ENCODE peak calls at places on chromosome 17, in four cellular contexts. One of them, this sample, is unnamed.

GRCh38 chr17:51322390-51323029 is 62.2 kb downstream of the UTP18 start:
- DNase-seq in A549: peak
- DNase-seq in IMR-90: peak
- DNase-seq in tibial nerve: no peak
- DNase-seq in this sample: no peak

GRCh38 chr17:3903051-3903825 is 10.4 kb upstream of the CAMKK1 start:
- DNase-seq in A549: no peak
- DNase-seq in IMR-90: no peak
- DNase-seq in tibial nerve: no peak
- DNase-seq in this sample: no peak

GRCh38 chr17:67602974-67603373 is 114.8 kb upstream of the NOL11 start:
- DNase-seq in A549: peak
- DNase-seq in IMR-90: peak
- DNase-seq in tibial nerve: no peak
- DNase-seq in this sample: peak

GRCh38 chr17:46976626-46977270 is 2.3 kb downstream of the RPRML start:
- DNase-seq in A549: peak
- DNase-seq in IMR-90: no peak
- DNase-seq in tibial nerve: no peak
- DNase-seq in this sample: no peak

GRCh38 chr17:77602062-77602746 is 356.3 kb upstream of the TNRC6C start:
- DNase-seq in A549: no peak
- DNase-seq in IMR-90: peak
- DNase-seq in tibial nerve: peak
- DNase-seq in this sample: peak

GRCh38 chr17:18025596-18026407 is 13.2 kb downstream of the ATPAF2 start:
- DNase-seq in A549: no peak
- DNase-seq in IMR-90: peak
- DNase-seq in tibial nerve: no peak
- DNase-seq in this sample: no peak

GRCh38 chr17:2025622-2026309 is 632 bp upstream of the RTN4RL1 start:
- DNase-seq in A549: peak
- DNase-seq in IMR-90: peak
- DNase-seq in tibial nerve: peak
- DNase-seq in this sample: peak

GRCh38 chr17:18185391-18185790 is 1.8 kb downstream of the ALKBH5 start:
- DNase-seq in A549: no peak
- DNase-seq in IMR-90: peak
- DNase-seq in tibial nerve: no peak
- DNase-seq in this sample: no peak

GRCh38 chr17:39063681-39064069 is 87.8 kb downstream of the PLXDC1 start:
- DNase-seq in A549: no peak
- DNase-seq in IMR-90: peak
- DNase-seq in tibial nerve: no peak
- DNase-seq in this sample: no peak

GRCh38 chr17:9959377-9959981 is 54.4 kb upstream of the RCVRN start:
- DNase-seq in A549: peak
- DNase-seq in IMR-90: peak
- DNase-seq in tibial nerve: peak
- DNase-seq in this sample: no peak

GRCh38 chr17:73947281-73947975 is 256.1 kb upstream of the RPL38 start:
- DNase-seq in A549: no peak
- DNase-seq in IMR-90: no peak
- DNase-seq in tibial nerve: no peak
- DNase-seq in this sample: no peak

GRCh38 chr17:28078443-28079229 is 36.2 kb downstream of the NLK start:
- DNase-seq in A549: no peak
- DNase-seq in IMR-90: peak
- DNase-seq in tibial nerve: no peak
- DNase-seq in this sample: no peak

GRCh38 chr17:29140631-29141483 is 39.3 kb downstream of the MYO18A start:
- DNase-seq in A549: no peak
- DNase-seq in IMR-90: peak
- DNase-seq in tibial nerve: no peak
- DNase-seq in this sample: no peak

GRCh38 chr17:67157732-67158639 is 87.0 kb downstream of the HELZ start:
- DNase-seq in A549: peak
- DNase-seq in IMR-90: peak
- DNase-seq in tibial nerve: no peak
- DNase-seq in this sample: no peak

GRCh38 chr17:61230461-61230860 is 169.2 kb upstream of the TBX2 start:
- DNase-seq in A549: no peak
- DNase-seq in IMR-90: no peak
- DNase-seq in tibial nerve: no peak
- DNase-seq in this sample: no peak

GRCh38 chr17:50372708-50373556 is at the start of the genes EME1 and MRPL27:
- DNase-seq in A549: peak
- DNase-seq in IMR-90: peak
- DNase-seq in tibial nerve: peak
- DNase-seq in this sample: peak

GRCh38 chr17:17710728-17711541 is 29.7 kb downstream of the RAI1 start:
- DNase-seq in A549: peak
- DNase-seq in IMR-90: peak
- DNase-seq in tibial nerve: no peak
- DNase-seq in this sample: peak

GRCh38 chr17:66952031-66952524 is 12.4 kb upstream of the CACNG4 start:
- DNase-seq in A549: peak
- DNase-seq in IMR-90: peak
- DNase-seq in tibial nerve: no peak
- DNase-seq in this sample: peak

GRCh38 chr17:28010406-28010805 is 32.1 kb upstream of the NLK start:
- DNase-seq in A549: no peak
- DNase-seq in IMR-90: no peak
- DNase-seq in tibial nerve: no peak
- DNase-seq in this sample: no peak

GRCh38 chr17:42508426-42509164 is 27.4 kb upstream of the NAGLU start:
- DNase-seq in A549: no peak
- DNase-seq in IMR-90: no peak
- DNase-seq in tibial nerve: no peak
- DNase-seq in this sample: no peak

GRCh38 chr17:80005360-80006338 is 30.0 kb downstream of the TBC1D16 start:
- DNase-seq in A549: peak
- DNase-seq in IMR-90: peak
- DNase-seq in tibial nerve: no peak
- DNase-seq in this sample: no peak

GRCh38 chr17:1949754-1950153 is 75.4 kb downstream of the RTN4RL1 start:
- DNase-seq in A549: no peak
- DNase-seq in IMR-90: no peak
- DNase-seq in tibial nerve: no peak
- DNase-seq in this sample: no peak

GRCh38 chr17:4504188-4504587 is 5.5 kb downstream of the SPNS2 start:
- DNase-seq in A549: no peak
- DNase-seq in IMR-90: no peak
- DNase-seq in tibial nerve: no peak
- DNase-seq in this sample: no peak

GRCh38 chr17:70892527-70892926 is 723.2 kb downstream of the KCNJ2 start:
- DNase-seq in A549: no peak
- DNase-seq in IMR-90: no peak
- DNase-seq in tibial nerve: no peak
- DNase-seq in this sample: no peak

GRCh38 chr17:48051278-48051677 is 3.1 kb downstream of the NFE2L1 start:
- DNase-seq in A549: no peak
- DNase-seq in IMR-90: no peak
- DNase-seq in tibial nerve: no peak
- DNase-seq in this sample: no peak

DNA sequence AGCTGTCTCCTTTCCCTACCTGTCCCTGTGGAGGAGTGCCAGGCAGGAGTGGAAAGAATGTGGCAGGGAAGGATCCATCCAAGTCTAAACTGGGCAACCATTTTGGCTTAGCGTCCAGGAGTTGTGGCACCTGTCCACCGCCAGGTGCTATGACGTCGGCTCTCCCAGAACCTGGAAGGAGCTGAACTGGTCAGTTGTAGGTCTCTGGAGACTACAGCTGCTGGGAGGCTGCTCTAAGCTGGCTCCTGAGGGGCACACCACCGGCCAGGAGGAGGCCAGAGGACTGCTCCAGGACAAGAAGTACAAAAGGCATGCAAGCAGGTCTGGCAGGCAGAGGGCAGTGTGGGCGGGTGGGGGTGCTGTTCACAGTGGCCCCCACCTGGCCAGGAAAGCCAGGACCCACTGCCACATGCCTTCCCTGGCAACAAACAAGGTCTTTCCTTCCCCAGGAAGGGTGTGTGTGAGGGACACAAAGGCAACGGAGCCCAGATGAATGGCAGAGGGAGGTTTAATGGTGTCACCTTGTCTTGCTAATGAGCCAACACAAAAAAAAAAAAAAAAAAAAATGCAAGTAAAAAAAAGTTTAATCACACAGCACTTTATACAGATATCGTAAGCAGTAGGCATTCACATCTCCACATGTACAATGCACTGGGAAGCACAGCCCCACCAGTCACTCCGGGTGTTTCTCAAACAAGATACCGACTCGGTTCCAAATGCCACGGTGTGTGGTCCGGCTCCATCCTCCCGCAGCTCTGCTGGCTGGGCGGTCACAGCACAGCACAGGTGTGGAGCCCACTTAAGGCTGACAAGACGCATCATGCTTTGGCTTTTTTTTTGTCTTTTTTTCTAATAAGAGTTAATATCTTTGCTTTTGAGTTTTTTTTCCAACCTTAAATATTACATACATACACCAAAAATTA is 4.8 kb downstream of the SPHK1 start:
- DNase-seq in A549: peak
- DNase-seq in IMR-90: no peak
- DNase-seq in tibial nerve: no peak
- DNase-seq in this sample: no peak
- TF ChIP-seq POLR2A in A549: no peak
- TF ChIP-seq POLR2A in IMR-90: peak
- TF ChIP-seq POLR2A in tibial nerve: no peak
- TF ChIP-seq POLR2A in this sample: no peak

DNA sequence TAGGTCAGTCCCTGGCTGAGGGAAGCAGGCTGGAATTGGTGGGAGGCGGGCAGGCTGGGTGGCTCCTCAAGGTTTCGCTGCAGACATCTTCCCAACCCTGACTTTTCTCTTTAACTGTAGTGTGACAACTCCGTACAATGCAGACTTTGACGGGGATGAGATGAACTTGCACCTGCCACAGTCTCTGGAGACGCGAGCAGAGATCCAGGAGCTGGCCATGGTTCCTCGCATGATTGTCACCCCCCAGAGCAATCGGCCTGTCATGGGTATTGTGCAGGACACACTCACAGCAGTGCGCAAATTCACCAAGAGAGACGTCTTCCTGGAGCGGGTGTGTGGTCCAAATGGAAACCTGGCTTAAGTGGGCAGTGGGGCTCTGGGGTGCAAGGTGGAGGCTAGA is 15.0 kb downstream of the POLR2A start:
- DNase-seq in A549: no peak
- DNase-seq in IMR-90: no peak
- DNase-seq in tibial nerve: no peak
- DNase-seq in this sample: no peak
- TF ChIP-seq POLR2A in A549: no peak
- TF ChIP-seq POLR2A in IMR-90: no peak
- TF ChIP-seq POLR2A in tibial nerve: no peak
- TF ChIP-seq POLR2A in this sample: no peak

GRCh38 chr17:40287494-40288369 is at the start of gene CDC6:
- DNase-seq in A549: peak
- DNase-seq in IMR-90: peak
- DNase-seq in tibial nerve: peak
- DNase-seq in this sample: peak
- TF ChIP-seq POLR2A in A549: peak
- TF ChIP-seq POLR2A in IMR-90: peak
- TF ChIP-seq POLR2A in tibial nerve: peak
- TF ChIP-seq POLR2A in this sample: no peak

GRCh38 chr17:40497704-40498103 is 3.7 kb downstream of the TNS4 start:
- DNase-seq in A549: peak
- DNase-seq in IMR-90: peak
- DNase-seq in tibial nerve: no peak
- DNase-seq in this sample: no peak

GRCh38 chr17:40493697-40494096 is 7.7 kb downstream of the TNS4 start:
- DNase-seq in A549: no peak
- DNase-seq in IMR-90: no peak
- DNase-seq in tibial nerve: no peak
- DNase-seq in this sample: no peak

GRCh38 chr17:40496634-40497420 is 4.6 kb downstream of the TNS4 start:
- DNase-seq in A549: no peak
- DNase-seq in IMR-90: no peak
- DNase-seq in tibial nerve: no peak
- DNase-seq in this sample: no peak

GRCh38 chr17:40496170-40496569 is 5.3 kb downstream of the TNS4 start:
- DNase-seq in A549: no peak
- DNase-seq in IMR-90: no peak
- DNase-seq in tibial nerve: no peak
- DNase-seq in this sample: no peak

GRCh38 chr17:40495140-40495539 is 6.3 kb downstream of the TNS4 start:
- DNase-seq in A549: no peak
- DNase-seq in IMR-90: no peak
- DNase-seq in tibial nerve: no peak
- DNase-seq in this sample: no peak
- TF ChIP-seq POLR2A in A549: no peak
- TF ChIP-seq POLR2A in IMR-90: no peak
- TF ChIP-seq POLR2A in tibial nerve: no peak
- TF ChIP-seq POLR2A in this sample: no peak

This sample was measured in adrenal gland.